ENCODE peak calls at places on chromosomes 5 and 9, in six cellular contexts. P, S, K, U, R and A are unnamed samples.

GRCh38 chr9:95620722-95621121 is 104.0 kb upstream of the PTCH1 start:
- DNase-seq in P (no peak), S (no peak), K (no peak), U (no peak), R (no peak), A (no peak)

GRCh38 chr9:132782106-132782505 is 96.0 kb downstream of the AK8 start:
- DNase-seq in P (no peak), S (no peak), K (no peak), U (no peak), R (no peak), A (no peak)

GRCh38 chr5:9467199-9468069 is 78.4 kb downstream of the SEMA5A start:
- DNase-seq in P (no peak), S (no peak), K (no peak), U (peak), R (no peak), A (no peak)

GRCh38 chr9:96383165-96383939 is at the start of gene SLC35D2:
- DNase-seq in P (peak), S (peak), K (no peak), U (peak), R (peak), A (peak)

GRCh38 chr5:123670981-123671557 is 159.1 kb downstream of the CSNK1G3 start:
- DNase-seq in P (peak), S (peak), K (peak), U (no peak), R (peak), A (peak)

GRCh38 chr9:127927457-127928231 is 2.9 kb downstream of the PIP5KL1 start:
- DNase-seq in P (peak), S (no peak), K (peak), U (peak), R (no peak), A (no peak)

GRCh38 chr9:136996361-136997281 is at the start of gene CLIC3:
- DNase-seq in P (peak), S (peak), K (peak), U (peak), R (no peak), A (no peak)

GRCh38 chr9:112174223-112174964 is 703 bp downstream of the SUSD1 start:
- DNase-seq in P (peak), S (peak), K (peak), U (peak), R (peak), A (peak)

GRCh38 chr9:10248890-10249289 is 363.9 kb downstream of the PTPRD start:
- DNase-seq in P (no peak), S (no peak), K (no peak), U (no peak), R (no peak), A (no peak)

GRCh38 chr5:150641006-150641570 is 628 bp downstream of the SYNPO start:
- DNase-seq in P (peak), S (peak), K (no peak), U (peak), R (peak), A (peak)

GRCh38 chr5:14114615-14115251 is 28.4 kb upstream of the TRIO start:
- DNase-seq in P (no peak), S (no peak), K (no peak), U (no peak), R (peak), A (no peak)

GRCh38 chr5:157511656-157512644 is 51.9 kb downstream of the NIPAL4 start:
- DNase-seq in P (peak), S (peak), K (peak), U (peak), R (peak), A (peak)

GRCh38 chr5:69129413-69129812 is 35.6 kb downstream of the SLC30A5 start:
- DNase-seq in P (no peak), S (peak), K (no peak), U (no peak), R (peak), A (peak)

GRCh38 chr5:1784197-1785050 is 15.2 kb downstream of the MRPL36 start:
- DNase-seq in P (no peak), S (no peak), K (no peak), U (peak), R (no peak), A (no peak)